ENCODE peak calls at places on chromosome 11, in eight cellular contexts. One of them, this sample, is unnamed.

GRCh38 chr11:18776324-18776723 is 15.3 kb downstream of the PTPN5 start:
- DNase-seq in Calu3: no peak
- DNase-seq in T-cell: no peak
- DNase-seq in colonic mucosa: no peak
- DNase-seq in ovary: no peak
- DNase-seq in activated CD8-positive, alpha-beta memory T cell treated with anti-CD3 and anti-CD28 coated beads, Interleukin-2, amount 50 U/mL, for 4 hours: no peak
- DNase-seq in EL: no peak
- DNase-seq in midbrain: no peak
- DNase-seq in this sample: no peak

GRCh38 chr11:4454031-4454430 is 4.9 kb downstream of the OR52K2 start:
- DNase-seq in Calu3: no peak
- DNase-seq in EL: peak; percentile 2
- DNase-seq in activated CD8-positive, alpha-beta memory T cell treated with anti-CD3 and anti-CD28 coated beads, Interleukin-2, amount 50 U/mL, for 4 hours: no peak
- DNase-seq in T-cell: no peak
- DNase-seq in colonic mucosa: no peak
- DNase-seq in midbrain: no peak
- DNase-seq in ovary: no peak
- DNase-seq in this sample: no peak

GRCh38 chr11:61118004-61118403 is 15.7 kb downstream of the CD5 start:
- DNase-seq in ovary: no peak
- DNase-seq in midbrain: no peak
- DNase-seq in T-cell: no peak
- DNase-seq in activated CD8-positive, alpha-beta memory T cell treated with anti-CD3 and anti-CD28 coated beads, Interleukin-2, amount 50 U/mL, for 4 hours: no peak
- DNase-seq in EL: no peak
- DNase-seq in Calu3: no peak
- DNase-seq in colonic mucosa: no peak
- DNase-seq in this sample: no peak

GRCh38 chr11:7690648-7691047 is 15.6 kb downstream of the OVCH2 start:
- DNase-seq in colonic mucosa: no peak
- DNase-seq in Calu3: no peak
- DNase-seq in midbrain: peak; percentile 9
- DNase-seq in ovary: no peak
- DNase-seq in activated CD8-positive, alpha-beta memory T cell treated with anti-CD3 and anti-CD28 coated beads, Interleukin-2, amount 50 U/mL, for 4 hours: no peak
- DNase-seq in T-cell: no peak
- DNase-seq in EL: no peak
- DNase-seq in this sample: no peak

GRCh38 chr11:123590296-123590912 is 64.0 kb downstream of the SCN3B start:
- DNase-seq in Calu3: peak; percentile 81
- DNase-seq in ovary: no peak
- DNase-seq in midbrain: no peak
- DNase-seq in EL: peak; percentile 84
- DNase-seq in T-cell: no peak
- DNase-seq in activated CD8-positive, alpha-beta memory T cell treated with anti-CD3 and anti-CD28 coated beads, Interleukin-2, amount 50 U/mL, for 4 hours: no peak
- DNase-seq in colonic mucosa: peak; percentile 72
- DNase-seq in this sample: peak; percentile 11

GRCh38 chr11:74000307-74000630 is 8.6 kb downstream of the UCP3 start:
- DNase-seq in ovary: no peak
- DNase-seq in colonic mucosa: no peak
- DNase-seq in T-cell: no peak
- DNase-seq in activated CD8-positive, alpha-beta memory T cell treated with anti-CD3 and anti-CD28 coated beads, Interleukin-2, amount 50 U/mL, for 4 hours: no peak
- DNase-seq in midbrain: no peak
- DNase-seq in Calu3: no peak
- DNase-seq in EL: no peak
- DNase-seq in this sample: no peak

GRCh38 chr11:107370390-107370789 is 87.2 kb downstream of the CWF19L2 start:
- DNase-seq in T-cell: no peak
- DNase-seq in colonic mucosa: no peak
- DNase-seq in midbrain: no peak
- DNase-seq in Calu3: no peak
- DNase-seq in ovary: no peak
- DNase-seq in activated CD8-positive, alpha-beta memory T cell treated with anti-CD3 and anti-CD28 coated beads, Interleukin-2, amount 50 U/mL, for 4 hours: no peak
- DNase-seq in EL: peak; percentile 26
- DNase-seq in this sample: peak; percentile 70

GRCh38 chr11:68780829-68781228 is 29.5 kb upstream of the TESMIN start:
- DNase-seq in EL: peak; percentile 18
- DNase-seq in midbrain: no peak
- DNase-seq in colonic mucosa: peak; percentile 49
- DNase-seq in T-cell: no peak
- DNase-seq in ovary: no peak
- DNase-seq in Calu3: peak; percentile 15
- DNase-seq in activated CD8-positive, alpha-beta memory T cell treated with anti-CD3 and anti-CD28 coated beads, Interleukin-2, amount 50 U/mL, for 4 hours: no peak
- DNase-seq in this sample: no peak

GRCh38 chr11:119509969-119510401 is 87.0 kb upstream of the THY1 start:
- DNase-seq in T-cell: no peak
- DNase-seq in colonic mucosa: peak; percentile 23
- DNase-seq in midbrain: no peak
- DNase-seq in Calu3: no peak
- DNase-seq in activated CD8-positive, alpha-beta memory T cell treated with anti-CD3 and anti-CD28 coated beads, Interleukin-2, amount 50 U/mL, for 4 hours: no peak
- DNase-seq in EL: peak; percentile 95
- DNase-seq in ovary: no peak
- DNase-seq in this sample: peak; percentile 80

GRCh38 chr11:134150195-134150903 is 73.4 kb downstream of the NCAPD3 start:
- DNase-seq in Calu3: no peak
- DNase-seq in EL: no peak
- DNase-seq in ovary: no peak
- DNase-seq in activated CD8-positive, alpha-beta memory T cell treated with anti-CD3 and anti-CD28 coated beads, Interleukin-2, amount 50 U/mL, for 4 hours: no peak
- DNase-seq in midbrain: peak; percentile 59
- DNase-seq in T-cell: no peak
- DNase-seq in colonic mucosa: no peak
- DNase-seq in this sample: no peak

GRCh38 chr11:11297578-11297977 is 55.5 kb downstream of the CSNK2A3 start:
- DNase-seq in midbrain: no peak
- DNase-seq in EL: peak; percentile 26
- DNase-seq in Calu3: no peak
- DNase-seq in activated CD8-positive, alpha-beta memory T cell treated with anti-CD3 and anti-CD28 coated beads, Interleukin-2, amount 50 U/mL, for 4 hours: no peak
- DNase-seq in T-cell: no peak
- DNase-seq in ovary: no peak
- DNase-seq in colonic mucosa: no peak
- DNase-seq in this sample: no peak

GRCh38 chr11:90218606-90219005 is 4.2 kb downstream of the CHORDC1 start:
- DNase-seq in Calu3: peak; percentile 11
- DNase-seq in midbrain: no peak
- DNase-seq in EL: no peak
- DNase-seq in colonic mucosa: no peak
- DNase-seq in T-cell: no peak
- DNase-seq in activated CD8-positive, alpha-beta memory T cell treated with anti-CD3 and anti-CD28 coated beads, Interleukin-2, amount 50 U/mL, for 4 hours: peak; percentile 13
- DNase-seq in ovary: no peak
- DNase-seq in this sample: no peak

GRCh38 chr11:74048993-74049392 is 40.1 kb upstream of the UCP3 start:
- DNase-seq in colonic mucosa: no peak
- DNase-seq in midbrain: no peak
- DNase-seq in T-cell: no peak
- DNase-seq in EL: no peak
- DNase-seq in ovary: no peak
- DNase-seq in activated CD8-positive, alpha-beta memory T cell treated with anti-CD3 and anti-CD28 coated beads, Interleukin-2, amount 50 U/mL, for 4 hours: no peak
- DNase-seq in Calu3: no peak
- DNase-seq in this sample: no peak

GRCh38 chr11:8757047-8757446 is 74.5 kb downstream of the RPL27A start:
- DNase-seq in activated CD8-positive, alpha-beta memory T cell treated with anti-CD3 and anti-CD28 coated beads, Interleukin-2, amount 50 U/mL, for 4 hours: no peak
- DNase-seq in ovary: no peak
- DNase-seq in colonic mucosa: no peak
- DNase-seq in T-cell: no peak
- DNase-seq in midbrain: no peak
- DNase-seq in EL: peak; percentile 62
- DNase-seq in Calu3: no peak
- DNase-seq in this sample: no peak

GRCh38 chr11:119316729-119317591 is at the start of gene MCAM:
- DNase-seq in EL: peak; percentile 42
- DNase-seq in colonic mucosa: no peak
- DNase-seq in T-cell: no peak
- DNase-seq in ovary: no peak
- DNase-seq in activated CD8-positive, alpha-beta memory T cell treated with anti-CD3 and anti-CD28 coated beads, Interleukin-2, amount 50 U/mL, for 4 hours: no peak
- DNase-seq in Calu3: no peak
- DNase-seq in midbrain: peak; percentile 46
- DNase-seq in this sample: peak; percentile 71

GRCh38 chr11:101860694-101861371 is 54.0 kb upstream of the CEP126 start:
- DNase-seq in ovary: peak; percentile 24
- DNase-seq in activated CD8-positive, alpha-beta memory T cell treated with anti-CD3 and anti-CD28 coated beads, Interleukin-2, amount 50 U/mL, for 4 hours: no peak
- DNase-seq in colonic mucosa: peak; percentile 44
- DNase-seq in midbrain: peak; percentile 38
- DNase-seq in EL: peak; percentile 70
- DNase-seq in T-cell: peak; percentile 0
- DNase-seq in Calu3: peak; percentile 30
- DNase-seq in this sample: peak; percentile 64

GRCh38 chr11:86117706-86118050 is 48.8 kb upstream of the PICALM start:
- DNase-seq in midbrain: no peak
- DNase-seq in EL: peak; percentile 31
- DNase-seq in ovary: no peak
- DNase-seq in colonic mucosa: no peak
- DNase-seq in activated CD8-positive, alpha-beta memory T cell treated with anti-CD3 and anti-CD28 coated beads, Interleukin-2, amount 50 U/mL, for 4 hours: no peak
- DNase-seq in Calu3: no peak
- DNase-seq in T-cell: no peak
- DNase-seq in this sample: no peak

GRCh38 chr11:61684870-61685610 is 4.8 kb downstream of the DAGLA start:
- DNase-seq in colonic mucosa: no peak
- DNase-seq in activated CD8-positive, alpha-beta memory T cell treated with anti-CD3 and anti-CD28 coated beads, Interleukin-2, amount 50 U/mL, for 4 hours: no peak
- DNase-seq in ovary: no peak
- DNase-seq in EL: peak; percentile 39
- DNase-seq in Calu3: no peak
- DNase-seq in T-cell: no peak
- DNase-seq in midbrain: no peak
- DNase-seq in this sample: no peak

GRCh38 chr11:10303558-10304363 is 1.1 kb upstream of the ADM start:
- DNase-seq in midbrain: peak; percentile 43
- DNase-seq in activated CD8-positive, alpha-beta memory T cell treated with anti-CD3 and anti-CD28 coated beads, Interleukin-2, amount 50 U/mL, for 4 hours: peak; percentile 43
- DNase-seq in Calu3: peak; percentile 38
- DNase-seq in colonic mucosa: peak; percentile 71
- DNase-seq in T-cell: no peak
- DNase-seq in ovary: no peak
- DNase-seq in EL: peak; percentile 90
- DNase-seq in this sample: peak; percentile 79

GRCh38 chr11:3129591-3130268 is 35.4 kb downstream of the OSBPL5 start:
- DNase-seq in activated CD8-positive, alpha-beta memory T cell treated with anti-CD3 and anti-CD28 coated beads, Interleukin-2, amount 50 U/mL, for 4 hours: no peak
- DNase-seq in ovary: no peak
- DNase-seq in midbrain: no peak
- DNase-seq in T-cell: no peak
- DNase-seq in colonic mucosa: no peak
- DNase-seq in Calu3: no peak
- DNase-seq in EL: no peak
- DNase-seq in this sample: no peak

GRCh38 chr11:6986487-6986886 is 33.7 kb downstream of the ZNF214 start:
- DNase-seq in Calu3: no peak
- DNase-seq in midbrain: no peak
- DNase-seq in ovary: no peak
- DNase-seq in activated CD8-positive, alpha-beta memory T cell treated with anti-CD3 and anti-CD28 coated beads, Interleukin-2, amount 50 U/mL, for 4 hours: no peak
- DNase-seq in EL: no peak
- DNase-seq in T-cell: no peak
- DNase-seq in colonic mucosa: no peak
- DNase-seq in this sample: no peak

This sample was measured in mesenchymal stem cell.